ENCODE peak calls at places on chromosomes 3 and 15, in six cellular contexts. Z, X, K, V, O and U are unnamed samples.
A peak's percentile ranks its signal among the peaks of the same experiment; 100 is the strongest.

GRCh38 chr3:157263027-157263426 is 103.1 kb upstream of the CCNL1 start:
- DNase-seq in Z (no peak), X (no peak), K (no peak), V (no peak), O (peak; percentile 70), U (no peak)

GRCh38 chr3:139122221-139122581 is 77.5 kb upstream of the PRR23C start:
- DNase-seq in Z (no peak), X (peak; percentile 36), K (peak; percentile 23), V (no peak), O (peak; percentile 47), U (peak; percentile 73)

GRCh38 chr3:69389520-69390248 is 3.8 kb upstream of the FRMD4B start:
- DNase-seq in Z (no peak), X (no peak), K (no peak), V (no peak), O (no peak), U (no peak)

GRCh38 chr3:50164056-50164455 is 8.9 kb downstream of the SEMA3F start:
- DNase-seq in Z (no peak), X (peak; percentile 89), K (no peak), V (peak; percentile 72), O (peak; percentile 96), U (peak; percentile 89)

GRCh38 chr3:156166808-156167207 is 46.4 kb downstream of the KCNAB1 start:
- DNase-seq in Z (no peak), X (no peak), K (no peak), V (no peak), O (no peak), U (no peak)

GRCh38 chr3:132284756-132285619 is 32.2 kb upstream of the ACP3 start:
- DNase-seq in Z (no peak), X (no peak), K (peak; percentile 68), V (peak; percentile 56), O (no peak), U (no peak)

GRCh38 chr3:101574388-101575156 is 592 bp downstream of the PCNP start:
- DNase-seq in Z (no peak), X (peak; percentile 56), K (peak; percentile 73), V (peak; percentile 68), O (peak; percentile 67), U (peak; percentile 61)

GRCh38 chr15:70474682-70475438 is 288.5 kb downstream of the UACA start:
- DNase-seq in Z (no peak), X (peak; percentile 87), K (no peak), V (no peak), O (peak; percentile 100), U (no peak)

GRCh38 chr15:78620839-78621421 is at the start of gene CHRNA3:
- DNase-seq in Z (no peak), X (no peak), K (peak; percentile 63), V (no peak), O (no peak), U (peak; percentile 56)

GRCh38 chr3:29354894-29355293 is 74.0 kb downstream of the RBMS3 start:
- DNase-seq in Z (no peak), X (no peak), K (no peak), V (no peak), O (no peak), U (no peak)

GRCh38 chr3:115958531-115958930 is 335.2 kb downstream of the GAP43 start:
- DNase-seq in Z (no peak), X (no peak), K (no peak), V (no peak), O (no peak), U (no peak)

GRCh38 chr3:49867871-49868321 is 1.8 kb downstream of the CAMKV start:
- DNase-seq in Z (no peak), X (no peak), K (peak; percentile 86), V (peak; percentile 23), O (peak; percentile 25), U (peak; percentile 60)

GRCh38 chr15:57425842-57426241 is 49.5 kb downstream of the CGNL1 start:
- DNase-seq in Z (no peak), X (no peak), K (no peak), V (no peak), O (no peak), U (no peak)

GRCh38 chr3:172106989-172107388 is 67.6 kb downstream of the FNDC3B start:
- DNase-seq in Z (peak; percentile 35), X (peak; percentile 71), K (no peak), V (peak; percentile 48), O (peak; percentile 69), U (peak; percentile 20)

GRCh38 chr3:13014755-13015285 is 58.4 kb downstream of the IQSEC1 start:
- DNase-seq in Z (no peak), X (no peak), K (no peak), V (no peak), O (no peak), U (no peak)

GRCh38 chr3:126422121-126422520 is 27.4 kb downstream of the CFAP100 start:
- DNase-seq in Z (no peak), X (no peak), K (peak; percentile 43), V (no peak), O (no peak), U (no peak)

GRCh38 chr3:32325957-32326356 is 65.7 kb upstream of the CMTM7 start:
- DNase-seq in Z (no peak), X (no peak), K (no peak), V (no peak), O (peak; percentile 22), U (no peak)

GRCh38 chr15:66635006-66635405 is 67.0 kb upstream of the SMAD6 start:
- DNase-seq in Z (no peak), X (no peak), K (no peak), V (no peak), O (no peak), U (no peak)

GRCh38 chr15:64694816-64695215 is 80.6 kb downstream of the RBPMS2 start:
- DNase-seq in Z (no peak), X (no peak), K (no peak), V (no peak), O (no peak), U (no peak)

GRCh38 chr3:174951023-174951422 is 91.9 kb downstream of the NAALADL2 start:
- DNase-seq in Z (no peak), X (no peak), K (no peak), V (no peak), O (peak; percentile 92), U (no peak)

GRCh38 chr3:122392868-122393844 is 9.2 kb downstream of the FAM162A start:
- DNase-seq in Z (no peak), X (no peak), K (no peak), V (no peak), O (peak; percentile 60), U (peak; percentile 34)

GRCh38 chr3:160675566-160676124 is 1.3 kb upstream of the ARL14 start:
- DNase-seq in Z (no peak), X (no peak), K (no peak), V (no peak), O (no peak), U (no peak)

GRCh38 chr3:126971891-126972351 is 11.0 kb upstream of the PLXNA1 start:
- DNase-seq in Z (no peak), X (peak; percentile 76), K (no peak), V (peak; percentile 88), O (peak; percentile 67), U (no peak)

GRCh38 chr15:88476635-88477038 is 9.1 kb downstream of the MRPS11 start:
- DNase-seq in Z (no peak), X (no peak), K (no peak), V (peak; percentile 30), O (peak; percentile 43), U (peak; percentile 74)

GRCh38 chr3:195886181-195887141 is 21.9 kb downstream of the TNK2 start:
- DNase-seq in Z (no peak), X (no peak), K (no peak), V (no peak), O (peak; percentile 85), U (peak; percentile 95)

GRCh38 chr15:95141486-95141885 is 910.1 kb downstream of the MCTP2 start:
- DNase-seq in Z (no peak), X (no peak), K (no peak), V (no peak), O (peak; percentile 41), U (peak; percentile 8)

DNA sequence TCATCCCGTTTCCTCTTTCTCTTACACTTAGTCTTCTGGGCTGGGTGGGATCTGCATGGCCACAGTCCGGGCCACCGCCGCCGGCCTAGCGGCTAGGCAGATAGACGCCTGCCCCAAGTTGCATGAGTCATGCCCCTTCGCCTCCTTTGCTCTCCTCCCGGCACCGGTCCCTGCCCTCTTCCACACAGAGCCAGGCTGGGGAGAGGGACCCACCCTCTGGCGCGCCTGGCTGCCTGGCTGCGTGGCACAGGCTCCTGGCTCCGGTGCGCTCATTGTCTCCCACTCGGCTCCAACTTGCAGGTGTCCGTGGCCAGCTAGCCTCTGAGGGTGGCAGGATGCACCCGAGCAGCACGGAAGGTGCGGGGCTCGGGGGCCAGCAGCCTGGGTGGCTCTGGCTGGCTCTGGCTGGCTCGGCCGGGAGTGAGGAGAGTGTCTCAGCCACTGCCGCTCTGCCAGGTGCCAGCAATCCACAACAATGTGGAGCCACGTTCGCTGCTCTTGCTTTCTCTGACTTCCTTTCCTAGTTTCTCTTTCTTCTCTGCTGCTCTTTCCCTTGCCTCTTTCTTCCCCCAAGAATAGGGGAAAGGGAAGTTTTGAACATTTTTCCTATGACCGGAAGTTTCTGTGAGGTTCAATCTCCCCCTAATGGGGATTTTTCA is 22.4 kb upstream of the MTHFS start:
- DNase-seq in Z (no peak), X (no peak), K (peak; percentile 66), V (no peak), O (no peak), U (no peak)
- H3K9me3 ChIP-seq in Z (peaks cover 35% of the 10 kb centered on the region), X (peaks cover 64% of the 10 kb centered on the region), K (no peaks in the 10 kb centered on the region), V (no peaks in the 10 kb centered on the region), O (no peaks in the 10 kb centered on the region), U (no peaks in the 10 kb centered on the region)

GRCh38 chr15:74954515-74954914 is 2.1 kb downstream of the RPP25 start:
- DNase-seq in Z (no peak), X (no peak), K (no peak), V (peak; percentile 59), O (peak; percentile 85), U (peak; percentile 64)
- H3K4me3 ChIP-seq in Z (no peak overlapping the region), X (peak overlapping the region; percentile 83), K (peak overlapping the region; percentile 73), V (peak overlapping the region; percentile 68), O (no peak overlapping the region), U (peak overlapping the region; percentile 41)

GRCh38 chr15:52787549-52788098 is 2.5 kb downstream of the ONECUT1 start:
- DNase-seq in Z (no peak), X (no peak), K (peak; percentile 76), V (no peak), O (no peak), U (no peak)
- H3K4me1 ChIP-seq in Z (peaks cover 24% of the 10 kb centered on the region), X (peaks cover 78% of the 10 kb centered on the region), K (peaks cover 47% of the 10 kb centered on the region), V (peaks cover 37% of the 10 kb centered on the region), O (no peaks in the 10 kb centered on the region), U (peaks cover 22% of the 10 kb centered on the region)

GRCh38 chr3:58686847-58687246 is 20.3 kb upstream of the FAM3D start:
- DNase-seq in Z (no peak), X (no peak), K (no peak), V (peak; percentile 25), O (no peak), U (no peak)
- H3K9me3 ChIP-seq in Z (no peaks in the 10 kb centered on the region), X (no peaks in the 10 kb centered on the region), K (peaks cover 46% of the 10 kb centered on the region), V (no peaks in the 10 kb centered on the region), O (no peaks in the 10 kb centered on the region), U (peaks cover 3% of the 10 kb centered on the region)

GRCh38 chr15:29656636-29657475 is 165.4 kb downstream of the TJP1 start:
- DNase-seq in Z (no peak), X (no peak), K (peak; percentile 80), V (peak; percentile 71), O (peak; percentile 19), U (peak; percentile 43)
- H3K4me3 ChIP-seq in Z (no peak overlapping the region), X (no peak overlapping the region), K (peak overlapping the region; percentile 41), V (peak overlapping the region; percentile 29), O (no peak overlapping the region), U (no peak overlapping the region)

DNA sequence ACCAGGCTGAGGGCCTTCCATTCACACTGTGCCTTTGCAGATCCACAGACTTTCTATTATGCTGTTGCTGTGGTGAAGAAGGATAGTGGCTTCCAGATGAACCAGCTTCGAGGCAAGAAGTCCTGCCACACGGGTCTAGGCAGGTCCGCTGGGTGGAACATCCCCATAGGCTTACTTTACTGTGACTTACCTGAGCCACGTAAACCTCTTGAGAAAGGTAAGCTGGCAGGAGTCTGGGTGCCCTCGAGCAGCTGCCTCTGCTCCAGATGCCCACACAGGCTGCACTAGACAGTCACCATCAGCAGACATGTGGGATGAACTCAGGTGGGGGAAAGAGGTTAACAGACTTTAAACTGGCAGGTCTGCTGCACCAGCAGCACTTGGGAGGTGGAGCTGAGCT is 8.3 kb downstream of the TF start:
- DNase-seq in Z (no peak), X (no peak), K (no peak), V (no peak), O (no peak), U (no peak)
- H3K4me1 ChIP-seq in Z (no peaks in the 10 kb centered on the region), X (no peaks in the 10 kb centered on the region), K (peaks cover 1% of the 10 kb centered on the region), V (no peaks in the 10 kb centered on the region), O (no peaks in the 10 kb centered on the region), U (no peaks in the 10 kb centered on the region)